ENCODE peak calls at places on chromosomes 7 and 10, in ten cellular contexts. M is cardiac muscle cell; H is CD4-positive, CD25-positive, alpha-beta regulatory T cell; U is upper lobe of left lung; T is RWPE1; Y is GM23338; N is CD4-positive, alpha-beta T cell; S is Peyer's patch; I is H9; Z is spleen. C is an unnamed sample.

GRCh38 chr7:42993038-42993437 is 60.9 kb downstream of the MRPL32 start:
- DNase-seq in T (no peak), Z (no peak), H (no peak), Y (peak), I (peak), S (no peak), M (no peak), U (no peak), N (no peak), C (no peak)

GRCh38 chr10:92914478-92915066 is 66.3 kb downstream of the EXOC6 start:
- DNase-seq in I (peak), S (peak), H (peak), N (peak), Y (peak), T (peak), Z (no peak), U (no peak), M (peak), C (no peak)

GRCh38 chr7:158252081-158252836 is 335.4 kb downstream of the PTPRN2 start:
- DNase-seq in T (no peak), S (peak), I (peak), Z (peak), H (no peak), M (no peak), Y (no peak), N (no peak), U (no peak), C (no peak)

GRCh38 chr10:89382757-89383156 is 4.9 kb downstream of the IFIT1B start:
- DNase-seq in Z (no peak), I (no peak), N (no peak), S (no peak), T (no peak), M (no peak), Y (no peak), U (no peak), H (no peak), C (no peak)

GRCh38 chr7:140898794-140899548 is 25.8 kb downstream of the BRAF start:
- DNase-seq in S (no peak), I (no peak), N (no peak), H (no peak), Y (peak), T (no peak), M (no peak), Z (no peak), U (no peak), C (no peak)

GRCh38 chr10:106513328-106513727 is 651.2 kb downstream of the SORCS1 start:
- DNase-seq in Y (no peak), I (no peak), H (no peak), Z (no peak), M (no peak), S (no peak), N (no peak), U (no peak), T (peak), C (no peak)

GRCh38 chr7:148535227-148535626 is 55.3 kb upstream of the C7orf33 start:
- DNase-seq in T (no peak), Z (peak), S (no peak), N (peak), U (no peak), M (peak), H (peak), I (no peak), Y (no peak), C (no peak)

GRCh38 chr7:69652947-69653701 is 54.8 kb downstream of the AUTS2 start:
- DNase-seq in S (no peak), Y (no peak), Z (no peak), I (no peak), H (no peak), T (no peak), M (no peak), N (no peak), U (no peak), C (no peak)

GRCh38 chr7:98022531-98022930 is 32.5 kb upstream of the OCM2 start:
- DNase-seq in H (no peak), U (no peak), I (no peak), N (no peak), S (no peak), T (no peak), M (no peak), Z (no peak), Y (no peak), C (no peak)

DNA sequence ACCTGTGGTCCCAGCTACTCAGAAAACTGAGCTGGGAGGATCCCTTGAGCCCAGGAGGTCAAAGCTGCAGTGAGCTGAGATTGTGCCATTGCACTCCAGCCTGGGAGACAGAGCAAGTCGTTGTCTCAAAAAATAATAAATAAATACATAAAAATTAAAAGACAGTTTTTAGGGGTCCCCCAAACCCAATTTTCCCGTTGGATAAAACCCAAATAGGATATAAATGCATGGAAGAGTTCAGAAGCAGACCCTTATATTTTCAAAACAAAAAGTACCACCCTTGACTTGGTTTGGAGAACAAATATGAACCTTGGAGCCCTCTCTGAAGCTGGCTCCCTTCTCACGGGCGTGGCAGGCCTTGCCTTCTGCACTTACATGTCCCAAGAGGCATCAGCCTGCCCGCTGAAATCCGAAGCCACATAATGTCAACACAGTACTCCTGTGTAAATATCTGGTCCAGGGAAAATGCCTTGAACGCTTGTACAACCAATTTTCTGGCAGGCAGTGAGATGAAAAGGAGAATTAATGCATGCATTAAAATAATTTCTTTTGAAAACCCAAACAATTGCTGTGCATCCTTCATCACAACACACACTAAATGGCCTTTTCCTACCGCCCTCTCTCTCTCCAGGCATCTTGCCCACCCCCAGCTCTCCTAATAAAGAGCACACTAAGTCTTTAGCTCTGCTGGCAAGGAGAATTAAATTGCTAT is 46.4 kb upstream of the PARD3 start:
- DNase-seq in H (no peak), I (no peak), M (peak), N (no peak), Z (no peak), U (no peak), T (no peak), Y (no peak), S (peak), C (no peak)
- H3K27ac ChIP-seq in H (no peak), I (no peak), M (no peak), N (no peak), Z (no peak), U (no peak), T (peak), Y (no peak), S (no peak), C (no peak)

GRCh38 chr10:6669269-6669859 is 89.3 kb upstream of the PRKCQ start:
- DNase-seq in U (no peak), T (peak), N (no peak), S (no peak), Z (no peak), I (no peak), H (peak), Y (peak), M (peak), C (peak)

GRCh38 chr10:6667679-6668270 is 87.7 kb upstream of the PRKCQ start:
- DNase-seq in Z (no peak), U (no peak), I (peak), N (peak), T (peak), M (peak), S (no peak), Y (peak), H (peak), C (no peak)

GRCh38 chr10:6667150-6667549 is 87.1 kb upstream of the PRKCQ start:
- DNase-seq in Z (no peak), M (no peak), S (no peak), T (no peak), N (no peak), Y (no peak), I (no peak), U (no peak), H (no peak), C (no peak)

GRCh38 chr10:6674282-6674681 is 94.2 kb upstream of the PRKCQ start:
- DNase-seq in M (no peak), U (no peak), Y (no peak), N (no peak), I (no peak), H (no peak), T (no peak), S (no peak), Z (no peak), C (no peak)

DNA sequence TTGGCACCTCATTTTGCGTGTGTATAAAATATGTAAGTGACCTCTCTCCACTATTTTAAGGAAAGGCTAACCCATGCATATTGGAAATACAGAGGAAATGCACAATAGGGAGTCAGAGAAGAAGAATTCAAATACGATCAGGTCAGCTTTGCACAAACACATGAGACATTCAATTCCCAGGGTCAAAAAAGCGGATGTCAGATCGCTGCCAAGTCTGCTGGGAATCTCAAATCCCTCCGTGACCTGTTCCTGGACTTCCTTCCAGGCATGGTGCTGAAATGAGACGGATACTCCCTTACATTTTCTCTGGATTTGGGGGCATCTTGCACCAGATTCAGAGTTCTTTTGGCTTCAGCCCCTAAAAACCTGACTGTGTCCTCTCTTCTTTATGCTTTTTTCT is 91.9 kb upstream of the PRKCQ start:
- DNase-seq in I (no peak), N (no peak), Y (no peak), H (no peak), S (no peak), T (no peak), M (no peak), Z (no peak), U (no peak), C (no peak)
- H3K27ac ChIP-seq in I (no peak), N (no peak), Y (no peak), H (no peak), S (no peak), T (no peak), M (no peak), Z (no peak), U (no peak), C (no peak)

DNA sequence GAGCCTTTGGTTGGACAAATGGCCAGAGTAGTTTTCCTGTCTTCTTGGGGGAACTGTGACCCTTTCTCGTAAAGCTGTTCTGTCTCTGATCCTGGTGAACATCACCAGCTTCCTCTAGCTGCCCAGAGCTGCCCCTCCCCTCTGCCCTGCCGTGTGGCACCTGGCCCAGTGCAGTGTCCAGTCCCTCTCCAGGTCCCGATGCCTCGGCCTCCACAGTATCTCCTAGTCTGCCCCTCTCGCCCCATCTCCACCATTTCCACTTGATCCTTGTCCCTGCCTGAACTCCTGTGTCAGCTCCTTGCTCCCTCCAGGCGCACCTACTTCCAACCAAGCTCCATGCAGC is 133.5 kb downstream of the GRK5 start:
- DNase-seq in M (no peak), Z (peak), Y (no peak), N (no peak), I (no peak), H (no peak), T (no peak), U (no peak), S (no peak), C (no peak)
- H3K27ac ChIP-seq in M (peak), Z (peak), Y (no peak), N (no peak), I (no peak), H (no peak), T (no peak), U (peak), S (no peak), C (no peak)

GRCh38 chr7:27159278-27160146 is 3.0 kb upstream of the HOXA7 start:
- DNase-seq in U (no peak), N (no peak), M (no peak), S (peak), T (no peak), I (peak), Z (no peak), H (no peak), Y (no peak), C (no peak)
- H3K27ac ChIP-seq in U (no peak), N (no peak), M (no peak), S (no peak), T (peak), I (no peak), Z (no peak), H (no peak), Y (no peak), C (no peak)

DNA sequence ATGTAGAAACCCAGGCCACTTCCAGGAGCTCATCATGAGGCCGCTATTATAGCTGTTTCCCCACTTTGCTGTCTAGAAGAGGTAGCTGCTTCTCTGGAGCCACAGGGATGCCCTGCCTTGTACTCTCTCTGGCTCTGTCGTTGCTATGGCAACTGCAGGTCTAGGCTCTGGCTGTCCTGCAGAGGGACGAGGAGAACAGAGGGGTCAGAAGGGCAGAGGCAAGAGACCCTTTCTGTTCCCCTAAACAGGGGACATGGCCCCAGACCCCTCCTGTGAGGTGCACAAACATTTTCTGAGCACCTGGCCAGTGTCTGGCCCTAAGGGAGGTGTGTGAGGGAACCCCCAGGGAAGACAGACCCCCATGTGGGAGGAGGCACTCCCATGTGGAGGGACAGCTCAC is 31.4 kb downstream of the ITPRIP start:
- DNase-seq in U (no peak), M (no peak), S (no peak), I (no peak), Z (no peak), Y (peak), T (no peak), H (no peak), N (no peak), C (no peak)
- H3K27ac ChIP-seq in U (no peak), M (no peak), S (no peak), I (no peak), Z (peak), Y (no peak), T (peak), H (no peak), N (no peak), C (no peak)